ENCODE peak calls at places on chromosomes 2 and 18, in eight cellular contexts. One of them, this sample, is unnamed. For H3K36me3, the result is how much of the 10 kb centered on the place peaks cover.

GRCh38 chr2:226564667-226565066 is 235.0 kb downstream of the IRS1 start:
- DNase-seq in brain microvascular endothelial cell: no peak
- DNase-seq in PC-9: no peak
- DNase-seq in spleen: no peak
- DNase-seq in stomach: peak
- DNase-seq in SK-N-SH: no peak
- DNase-seq in IMR-90: no peak
- DNase-seq in psoas muscle: no peak
- DNase-seq in this sample: no peak

GRCh38 chr2:68447118-68447517 is 20.0 kb downstream of the FBXO48 start:
- DNase-seq in brain microvascular endothelial cell: no peak
- DNase-seq in PC-9: no peak
- DNase-seq in spleen: no peak
- DNase-seq in stomach: no peak
- DNase-seq in SK-N-SH: no peak
- DNase-seq in IMR-90: no peak
- DNase-seq in psoas muscle: no peak
- DNase-seq in this sample: no peak

GRCh38 chr2:151162185-151162584 is 99.5 kb downstream of the RBM43 start:
- DNase-seq in brain microvascular endothelial cell: peak
- DNase-seq in PC-9: no peak
- DNase-seq in spleen: no peak
- DNase-seq in stomach: no peak
- DNase-seq in SK-N-SH: no peak
- DNase-seq in IMR-90: peak
- DNase-seq in psoas muscle: no peak
- DNase-seq in this sample: no peak

GRCh38 chr2:205975082-205975949 is 110.7 kb downstream of the INO80D start:
- DNase-seq in brain microvascular endothelial cell: no peak
- DNase-seq in PC-9: no peak
- DNase-seq in spleen: no peak
- DNase-seq in stomach: peak
- DNase-seq in SK-N-SH: no peak
- DNase-seq in IMR-90: no peak
- DNase-seq in psoas muscle: no peak
- DNase-seq in this sample: no peak

GRCh38 chr2:159126653-159127052 is 158.2 kb downstream of the TANC1 start:
- DNase-seq in brain microvascular endothelial cell: peak
- DNase-seq in PC-9: no peak
- DNase-seq in spleen: no peak
- DNase-seq in stomach: no peak
- DNase-seq in SK-N-SH: no peak
- DNase-seq in IMR-90: peak
- DNase-seq in psoas muscle: no peak
- DNase-seq in this sample: no peak

GRCh38 chr2:229575569-229576315 is 138.6 kb downstream of the DNER start:
- DNase-seq in brain microvascular endothelial cell: no peak
- DNase-seq in PC-9: no peak
- DNase-seq in spleen: no peak
- DNase-seq in stomach: no peak
- DNase-seq in SK-N-SH: no peak
- DNase-seq in IMR-90: no peak
- DNase-seq in psoas muscle: no peak
- DNase-seq in this sample: no peak

GRCh38 chr2:239819974-239820555 is 205.1 kb downstream of the NDUFA10 start:
- DNase-seq in brain microvascular endothelial cell: peak
- DNase-seq in PC-9: no peak
- DNase-seq in spleen: peak
- DNase-seq in stomach: peak
- DNase-seq in SK-N-SH: peak
- DNase-seq in IMR-90: no peak
- DNase-seq in psoas muscle: no peak
- DNase-seq in this sample: no peak

GRCh38 chr2:134932864-134933526 is 14.4 kb downstream of the CCNT2 start:
- DNase-seq in brain microvascular endothelial cell: no peak
- DNase-seq in PC-9: no peak
- DNase-seq in spleen: no peak
- DNase-seq in stomach: peak
- DNase-seq in SK-N-SH: no peak
- DNase-seq in IMR-90: no peak
- DNase-seq in psoas muscle: no peak
- DNase-seq in this sample: no peak

GRCh38 chr18:6624271-6624670 is 105.2 kb upstream of the ARHGAP28 start:
- DNase-seq in brain microvascular endothelial cell: peak
- DNase-seq in PC-9: no peak
- DNase-seq in spleen: no peak
- DNase-seq in stomach: no peak
- DNase-seq in SK-N-SH: no peak
- DNase-seq in IMR-90: peak
- DNase-seq in psoas muscle: no peak
- DNase-seq in this sample: no peak

GRCh38 chr2:33494155-33494779 is 17.8 kb downstream of the RASGRP3 start:
- DNase-seq in brain microvascular endothelial cell: no peak
- DNase-seq in PC-9: no peak
- DNase-seq in spleen: no peak
- DNase-seq in stomach: no peak
- DNase-seq in SK-N-SH: no peak
- DNase-seq in IMR-90: peak
- DNase-seq in psoas muscle: no peak
- DNase-seq in this sample: no peak

GRCh38 chr2:46960618-46961017 is 45.0 kb upstream of the MCFD2 start:
- DNase-seq in brain microvascular endothelial cell: no peak
- DNase-seq in PC-9: no peak
- DNase-seq in spleen: peak
- DNase-seq in stomach: no peak
- DNase-seq in SK-N-SH: no peak
- DNase-seq in IMR-90: no peak
- DNase-seq in psoas muscle: no peak
- DNase-seq in this sample: no peak

GRCh38 chr2:136238552-136239346 is 120.8 kb upstream of the CXCR4 start:
- DNase-seq in brain microvascular endothelial cell: peak
- DNase-seq in PC-9: peak
- DNase-seq in spleen: no peak
- DNase-seq in stomach: no peak
- DNase-seq in SK-N-SH: no peak
- DNase-seq in IMR-90: peak
- DNase-seq in psoas muscle: no peak
- DNase-seq in this sample: no peak

GRCh38 chr2:73176205-73176880 is 26.0 kb upstream of the NOTO start:
- DNase-seq in brain microvascular endothelial cell: no peak
- DNase-seq in PC-9: no peak
- DNase-seq in spleen: no peak
- DNase-seq in stomach: peak
- DNase-seq in SK-N-SH: no peak
- DNase-seq in IMR-90: no peak
- DNase-seq in psoas muscle: peak
- DNase-seq in this sample: no peak

GRCh38 chr2:181300600-181301291 is 156.4 kb upstream of the ITGA4 start:
- DNase-seq in brain microvascular endothelial cell: no peak
- DNase-seq in PC-9: no peak
- DNase-seq in spleen: no peak
- DNase-seq in stomach: no peak
- DNase-seq in SK-N-SH: no peak
- DNase-seq in IMR-90: no peak
- DNase-seq in psoas muscle: no peak
- DNase-seq in this sample: no peak
- H3K4me3 ChIP-seq in brain microvascular endothelial cell: no peak
- H3K4me3 ChIP-seq in PC-9: no peak
- H3K4me3 ChIP-seq in spleen: no peak
- H3K4me3 ChIP-seq in stomach: no peak
- H3K4me3 ChIP-seq in SK-N-SH: no peak
- H3K4me3 ChIP-seq in IMR-90: no peak
- H3K4me3 ChIP-seq in psoas muscle: no peak
- H3K4me3 ChIP-seq in this sample: no peak

GRCh38 chr2:86028763-86029381 is 76.8 kb downstream of the POLR1A start:
- DNase-seq in brain microvascular endothelial cell: no peak
- DNase-seq in PC-9: no peak
- DNase-seq in spleen: peak
- DNase-seq in stomach: no peak
- DNase-seq in SK-N-SH: no peak
- DNase-seq in IMR-90: no peak
- DNase-seq in psoas muscle: peak
- DNase-seq in this sample: no peak

GRCh38 chr2:86029873-86030272 is 75.8 kb downstream of the POLR1A start:
- DNase-seq in brain microvascular endothelial cell: no peak
- DNase-seq in PC-9: no peak
- DNase-seq in spleen: no peak
- DNase-seq in stomach: no peak
- DNase-seq in SK-N-SH: no peak
- DNase-seq in IMR-90: no peak
- DNase-seq in psoas muscle: peak
- DNase-seq in this sample: no peak

GRCh38 chr2:86032861-86033595 is 72.7 kb downstream of the POLR1A start:
- DNase-seq in brain microvascular endothelial cell: no peak
- DNase-seq in PC-9: no peak
- DNase-seq in spleen: peak
- DNase-seq in stomach: no peak
- DNase-seq in SK-N-SH: no peak
- DNase-seq in IMR-90: no peak
- DNase-seq in psoas muscle: no peak
- DNase-seq in this sample: no peak

GRCh38 chr2:86031606-86032005 is 74.1 kb downstream of the POLR1A start:
- DNase-seq in brain microvascular endothelial cell: no peak
- DNase-seq in PC-9: no peak
- DNase-seq in spleen: peak
- DNase-seq in stomach: no peak
- DNase-seq in SK-N-SH: no peak
- DNase-seq in IMR-90: no peak
- DNase-seq in psoas muscle: no peak
- DNase-seq in this sample: no peak

GRCh38 chr2:86031151-86031550 is 74.5 kb downstream of the POLR1A start:
- DNase-seq in brain microvascular endothelial cell: no peak
- DNase-seq in PC-9: no peak
- DNase-seq in spleen: no peak
- DNase-seq in stomach: no peak
- DNase-seq in SK-N-SH: no peak
- DNase-seq in IMR-90: no peak
- DNase-seq in psoas muscle: peak
- DNase-seq in this sample: no peak
- H3K36me3 ChIP-seq in brain microvascular endothelial cell: half or more
- H3K36me3 ChIP-seq in PC-9: under half
- H3K36me3 ChIP-seq in spleen: half or more
- H3K36me3 ChIP-seq in stomach: half or more
- H3K36me3 ChIP-seq in SK-N-SH: half or more
- H3K36me3 ChIP-seq in IMR-90: half or more
- H3K36me3 ChIP-seq in psoas muscle: half or more
- H3K36me3 ChIP-seq in this sample: under half

GRCh38 chr2:234979204-234980167 is 27.7 kb downstream of the SH3BP4 start:
- DNase-seq in brain microvascular endothelial cell: no peak
- DNase-seq in PC-9: no peak
- DNase-seq in spleen: no peak
- DNase-seq in stomach: no peak
- DNase-seq in SK-N-SH: no peak
- DNase-seq in IMR-90: peak
- DNase-seq in psoas muscle: no peak
- DNase-seq in this sample: no peak

GRCh38 chr2:234981197-234982095 is 29.6 kb downstream of the SH3BP4 start:
- DNase-seq in brain microvascular endothelial cell: peak
- DNase-seq in PC-9: peak
- DNase-seq in spleen: no peak
- DNase-seq in stomach: peak
- DNase-seq in SK-N-SH: peak
- DNase-seq in IMR-90: peak
- DNase-seq in psoas muscle: peak
- DNase-seq in this sample: peak

GRCh38 chr2:234980476-234981187 is 28.8 kb downstream of the SH3BP4 start:
- DNase-seq in brain microvascular endothelial cell: peak
- DNase-seq in PC-9: peak
- DNase-seq in spleen: no peak
- DNase-seq in stomach: peak
- DNase-seq in SK-N-SH: no peak
- DNase-seq in IMR-90: no peak
- DNase-seq in psoas muscle: peak
- DNase-seq in this sample: no peak

GRCh38 chr2:234983011-234983726 is 31.4 kb downstream of the SH3BP4 start:
- DNase-seq in brain microvascular endothelial cell: no peak
- DNase-seq in PC-9: peak
- DNase-seq in spleen: no peak
- DNase-seq in stomach: no peak
- DNase-seq in SK-N-SH: no peak
- DNase-seq in IMR-90: no peak
- DNase-seq in psoas muscle: peak
- DNase-seq in this sample: no peak

GRCh38 chr2:234982096-234982834 is 30.4 kb downstream of the SH3BP4 start:
- DNase-seq in brain microvascular endothelial cell: no peak
- DNase-seq in PC-9: no peak
- DNase-seq in spleen: no peak
- DNase-seq in stomach: no peak
- DNase-seq in SK-N-SH: no peak
- DNase-seq in IMR-90: no peak
- DNase-seq in psoas muscle: peak
- DNase-seq in this sample: no peak
- H3K4me3 ChIP-seq in brain microvascular endothelial cell: no peak
- H3K4me3 ChIP-seq in PC-9: peak
- H3K4me3 ChIP-seq in spleen: no peak
- H3K4me3 ChIP-seq in stomach: no peak
- H3K4me3 ChIP-seq in SK-N-SH: peak
- H3K4me3 ChIP-seq in IMR-90: no peak
- H3K4me3 ChIP-seq in psoas muscle: no peak
- H3K4me3 ChIP-seq in this sample: no peak

GRCh38 chr2:54629914-54630609 is 93.4 kb upstream of the EML6 start:
- DNase-seq in brain microvascular endothelial cell: peak
- DNase-seq in PC-9: no peak
- DNase-seq in spleen: no peak
- DNase-seq in stomach: peak
- DNase-seq in SK-N-SH: no peak
- DNase-seq in IMR-90: peak
- DNase-seq in psoas muscle: peak
- DNase-seq in this sample: no peak

GRCh38 chr2:54634012-54634411 is 89.5 kb upstream of the EML6 start:
- DNase-seq in brain microvascular endothelial cell: no peak
- DNase-seq in PC-9: no peak
- DNase-seq in spleen: no peak
- DNase-seq in stomach: no peak
- DNase-seq in SK-N-SH: no peak
- DNase-seq in IMR-90: no peak
- DNase-seq in psoas muscle: no peak
- DNase-seq in this sample: no peak

GRCh38 chr2:54632733-54633692 is 90.4 kb upstream of the EML6 start:
- DNase-seq in brain microvascular endothelial cell: peak
- DNase-seq in PC-9: no peak
- DNase-seq in spleen: no peak
- DNase-seq in stomach: no peak
- DNase-seq in SK-N-SH: no peak
- DNase-seq in IMR-90: peak
- DNase-seq in psoas muscle: peak
- DNase-seq in this sample: no peak

GRCh38 chr2:54630841-54631497 is 92.5 kb upstream of the EML6 start:
- DNase-seq in brain microvascular endothelial cell: no peak
- DNase-seq in PC-9: no peak
- DNase-seq in spleen: no peak
- DNase-seq in stomach: no peak
- DNase-seq in SK-N-SH: no peak
- DNase-seq in IMR-90: no peak
- DNase-seq in psoas muscle: peak
- DNase-seq in this sample: no peak

DNA sequence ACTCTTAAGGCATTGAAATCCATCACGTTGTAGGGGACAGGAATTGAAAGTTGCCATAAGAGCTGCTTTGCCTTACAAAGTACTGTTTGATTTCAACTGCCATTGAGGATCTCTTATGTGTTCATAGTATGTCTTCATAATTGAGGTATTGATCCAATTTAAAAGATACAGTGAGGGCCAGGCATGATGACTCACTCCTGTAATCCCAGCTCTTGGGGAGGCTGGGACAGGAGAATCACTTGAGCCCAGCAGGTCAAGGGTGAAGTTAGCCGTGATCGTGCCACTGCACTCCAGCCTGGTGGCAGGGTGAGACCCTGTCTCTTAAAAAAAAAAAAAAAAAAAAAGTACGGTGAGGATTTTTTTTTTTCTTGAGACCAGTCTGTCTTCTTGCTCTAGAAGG is 91.7 kb upstream of the EML6 start:
- DNase-seq in brain microvascular endothelial cell: no peak
- DNase-seq in PC-9: no peak
- DNase-seq in spleen: no peak
- DNase-seq in stomach: no peak
- DNase-seq in SK-N-SH: no peak
- DNase-seq in IMR-90: no peak
- DNase-seq in psoas muscle: no peak
- DNase-seq in this sample: no peak
- H3K36me3 ChIP-seq in brain microvascular endothelial cell: half or more
- H3K36me3 ChIP-seq in PC-9: half or more
- H3K36me3 ChIP-seq in spleen: half or more
- H3K36me3 ChIP-seq in stomach: half or more
- H3K36me3 ChIP-seq in SK-N-SH: half or more
- H3K36me3 ChIP-seq in IMR-90: half or more
- H3K36me3 ChIP-seq in psoas muscle: half or more
- H3K36me3 ChIP-seq in this sample: half or more